ENCODE peak calls at places on chromosomes 3 and 15, in five cellular contexts. V, D, Y, E and R are unnamed samples.

GRCh38 chr3:129409541-129409940 is 18.9 kb downstream of the EFCAB12 start:
- DNase-seq in Y (no peak), E (no peak), D (peak), V (peak), R (no peak)

GRCh38 chr15:39397883-39398282 is 183.0 kb upstream of the THBS1 start:
- DNase-seq in D (no peak), E (no peak), Y (no peak), V (no peak), R (no peak)

GRCh38 chr3:127001486-127002194 is 18.7 kb downstream of the PLXNA1 start:
- DNase-seq in E (no peak), D (no peak), V (no peak), Y (no peak), R (no peak)

GRCh38 chr15:29651476-29652072 is 170.7 kb downstream of the TJP1 start:
- DNase-seq in Y (no peak), D (no peak), E (no peak), V (no peak), R (no peak)

GRCh38 chr3:189430166-189430565 is 201.0 kb upstream of the TP63 start:
- DNase-seq in E (no peak), Y (no peak), V (no peak), D (no peak), R (no peak)

GRCh38 chr15:101651753-101652097 is 456 bp downstream of the TM2D3 start:
- DNase-seq in E (no peak), V (no peak), D (no peak), Y (no peak), R (no peak)

GRCh38 chr15:62850791-62851291 is 191.7 kb upstream of the TPM1 start:
- DNase-seq in E (peak), D (peak), Y (peak), V (peak), R (peak)

GRCh38 chr15:40314723-40315276 is 7.1 kb upstream of the PLCB2 start:
- DNase-seq in D (no peak), E (no peak), V (peak), Y (no peak), R (no peak)

GRCh38 chr15:42147431-42147735 is 9.1 kb downstream of the PLA2G4F start:
- DNase-seq in V (no peak), Y (no peak), E (no peak), D (no peak), R (no peak)

GRCh38 chr3:73687081-73688004 is 62.6 kb upstream of the PDZRN3 start:
- DNase-seq in D (peak), V (peak), E (no peak), Y (no peak), R (no peak)

GRCh38 chr15:78195735-78196201 is 38.6 kb downstream of the ACSBG1 start:
- DNase-seq in Y (no peak), V (no peak), E (peak), D (no peak), R (no peak)

GRCh38 chr3:47057212-47057671 is 77.8 kb downstream of the NBEAL2 start:
- DNase-seq in E (no peak), V (peak), Y (no peak), D (no peak), R (no peak)

GRCh38 chr15:69298697-69299441 is at the start of gene PAQR5:
- DNase-seq in D (peak), E (no peak), Y (no peak), V (no peak), R (no peak)
- H3K23ac ChIP-seq in D (no peak), E (no peak), Y (no peak), V (no peak), R (peak)

GRCh38 chr15:28459279-28459678 is 73.5 kb downstream of the GOLGA8G start:
- DNase-seq in E (no peak), D (no peak), V (peak), Y (no peak), R (no peak)
- H4K91ac ChIP-seq in E (no peak), D (no peak), V (no peak), Y (no peak), R (no peak)

DNA sequence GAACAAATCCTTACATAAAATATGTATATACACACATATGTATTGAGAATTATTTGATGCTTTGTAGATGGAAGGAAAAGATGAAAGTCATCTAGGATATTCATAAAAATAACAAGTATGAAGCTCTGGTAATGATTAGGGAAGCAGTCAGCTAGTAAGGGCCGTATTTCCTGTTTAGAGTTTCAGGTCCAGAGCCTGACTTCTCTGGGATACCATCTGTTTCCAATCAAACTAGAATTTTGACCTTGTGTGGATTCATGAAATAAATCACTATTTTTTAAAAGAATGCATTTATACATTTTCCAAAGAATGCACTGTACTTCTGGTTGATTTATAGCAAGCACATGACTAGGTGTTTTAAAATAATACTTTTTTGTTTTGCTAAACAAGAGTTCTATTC is 156.1 kb upstream of the CGNL1 start:
- DNase-seq in Y (no peak), E (no peak), V (peak), D (peak), R (no peak)
- H3K4me3 ChIP-seq in Y (peak), E (no peak), V (peak), D (no peak), R (peak)

GRCh38 chr15:66356359-66357236 is at the start of gene TIPIN:
- DNase-seq in V (peak), D (peak), Y (peak), E (peak), R (peak)
- H3K23ac ChIP-seq in V (peak), D (no peak), Y (no peak), E (no peak), R (peak)

GRCh38 chr3:19946832-19947548 is at the start of gene RAB5A:
- DNase-seq in V (peak), Y (peak), E (peak), D (peak), R (peak)
- H4K91ac ChIP-seq in V (peak), Y (peak), E (peak), D (peak), R (peak)